ENCODE peak calls at places on chromosomes 13 and 19, in seven cellular contexts. Q, P, N, B, G, O and C are unnamed samples.

GRCh38 chr13:30466841-30467252 is 1.1 kb upstream of the HMGB1 start:
- DNase-seq in Q (peak; percentile 20), O (no peak), P (peak; percentile 59), N (peak; percentile 30), G (no peak), B (no peak), C (no peak)

GRCh38 chr19:7482584-7483439 is 6.0 kb downstream of the PEX11G start:
- DNase-seq in N (peak; percentile 16), G (peak; percentile 66), O (peak; percentile 27), P (peak; percentile 90), Q (no peak), B (peak; percentile 97), C (no peak)

GRCh38 chr19:52527954-52528326 is 472 bp downstream of the ZNF808 start:
- DNase-seq in B (peak; percentile 36), N (no peak), O (no peak), P (peak; percentile 27), G (no peak), Q (no peak), C (no peak)

GRCh38 chr19:37980419-37980975 is 73.5 kb downstream of the SIPA1L3 start:
- DNase-seq in Q (no peak), P (no peak), G (no peak), B (no peak), O (no peak), N (no peak), C (no peak)

GRCh38 chr13:100349594-100349993 is 239.0 kb downstream of the GGACT start:
- DNase-seq in B (no peak), G (no peak), P (no peak), O (no peak), Q (no peak), N (no peak), C (no peak)

GRCh38 chr13:44576396-44577235 is 486 bp upstream of the TSC22D1 start:
- DNase-seq in N (no peak), B (no peak), O (no peak), G (no peak), P (no peak), Q (no peak), C (peak; percentile 38)

GRCh38 chr13:94309997-94310842 is 169.3 kb downstream of the DCT start:
- DNase-seq in Q (peak; percentile 96), P (no peak), O (no peak), B (no peak), N (peak; percentile 92), G (no peak), C (no peak)

GRCh38 chr19:2960120-2960519 is 15.3 kb upstream of the ZNF77 start:
- DNase-seq in P (no peak), G (no peak), O (no peak), N (no peak), B (no peak), Q (no peak), C (no peak)

GRCh38 chr13:28655566-28655965 is 3.4 kb upstream of the POMP start:
- DNase-seq in N (peak; percentile 63), P (peak; percentile 48), G (no peak), O (peak; percentile 32), B (no peak), Q (peak; percentile 80), C (no peak)

GRCh38 chr19:48419158-48419920 is 25.9 kb downstream of the GRIN2D start:
- DNase-seq in O (no peak), P (peak; percentile 88), Q (peak; percentile 42), N (peak; percentile 45), G (peak; percentile 49), B (peak; percentile 86), C (peak; percentile 64)

GRCh38 chr19:2798733-2799132 is 13.4 kb downstream of the THOP1 start:
- DNase-seq in O (peak; percentile 34), Q (peak; percentile 7), P (peak; percentile 42), N (no peak), G (no peak), B (no peak), C (no peak)

GRCh38 chr13:66114127-66114526 is 1116.0 kb downstream of the PCDH9 start:
- DNase-seq in B (no peak), O (no peak), G (no peak), P (no peak), Q (peak; percentile 0), N (no peak), C (no peak)

GRCh38 chr19:12137541-12137940 is 2.6 kb downstream of the ZNF20 start:
- DNase-seq in N (no peak), O (peak; percentile 7), B (peak; percentile 33), G (no peak), Q (no peak), P (peak; percentile 77), C (no peak)

GRCh38 chr13:47463726-47464125 is 537.3 kb downstream of the SUCLA2 start:
- DNase-seq in G (no peak), Q (peak; percentile 69), B (peak; percentile 53), N (peak; percentile 80), P (peak; percentile 57), O (no peak), C (no peak)
- H4K8ac ChIP-seq in G (no peak overlapping the region), Q (peak overlapping the region; percentile 7), B (no peak overlapping the region), N (peak overlapping the region; percentile 59), P (no peak overlapping the region), O (no peak overlapping the region), C (no peak overlapping the region)

DNA sequence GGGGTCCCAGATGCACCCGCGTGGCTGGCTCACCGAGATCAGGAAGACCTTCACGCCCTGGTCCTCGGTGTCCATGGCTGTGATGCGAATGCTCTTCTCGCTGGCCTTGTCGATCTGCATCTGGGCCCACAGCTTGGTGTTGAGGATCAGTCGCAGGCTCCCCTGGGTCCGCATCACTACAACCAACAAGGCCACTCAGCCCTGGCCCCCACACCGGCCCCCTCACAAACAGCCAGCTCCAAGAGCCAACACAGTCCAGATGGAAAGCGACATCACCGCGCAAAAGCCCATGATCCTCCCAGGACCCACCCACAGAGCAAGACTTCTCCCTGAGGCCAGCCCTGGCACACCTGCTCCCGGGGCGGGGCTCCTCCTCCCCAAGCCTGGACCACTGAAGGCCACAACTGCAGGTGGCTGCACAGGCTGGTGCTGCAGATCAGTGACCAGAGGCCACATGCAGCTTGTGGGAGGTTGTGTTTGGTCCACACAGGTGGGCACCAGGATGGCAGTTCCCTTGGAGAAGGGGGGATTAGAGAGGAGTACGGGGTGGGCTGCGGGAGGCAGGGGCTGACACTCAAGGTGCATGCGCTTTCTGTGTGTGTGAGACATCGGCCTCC is 4.5 kb downstream of the CAPS start:
- DNase-seq in P (no peak), B (no peak), O (no peak), G (no peak), N (no peak), Q (no peak), C (no peak)
- H2AK5ac ChIP-seq in P (no peak overlapping the region), B (no peak overlapping the region), O (no peak overlapping the region), G (no peak overlapping the region), N (no peak overlapping the region), Q (no peak overlapping the region), C (no peak overlapping the region)

GRCh38 chr13:88887045-88887662 is 1216.0 kb downstream of the SLITRK5 start:
- DNase-seq in Q (no peak), P (peak; percentile 43), O (no peak), N (no peak), G (no peak), B (peak; percentile 43), C (no peak)
- H3K4me2 ChIP-seq in Q (no peak overlapping the region), P (no peak overlapping the region), O (no peak overlapping the region), N (no peak overlapping the region), G (no peak overlapping the region), B (no peak overlapping the region), C (no peak overlapping the region)

DNA sequence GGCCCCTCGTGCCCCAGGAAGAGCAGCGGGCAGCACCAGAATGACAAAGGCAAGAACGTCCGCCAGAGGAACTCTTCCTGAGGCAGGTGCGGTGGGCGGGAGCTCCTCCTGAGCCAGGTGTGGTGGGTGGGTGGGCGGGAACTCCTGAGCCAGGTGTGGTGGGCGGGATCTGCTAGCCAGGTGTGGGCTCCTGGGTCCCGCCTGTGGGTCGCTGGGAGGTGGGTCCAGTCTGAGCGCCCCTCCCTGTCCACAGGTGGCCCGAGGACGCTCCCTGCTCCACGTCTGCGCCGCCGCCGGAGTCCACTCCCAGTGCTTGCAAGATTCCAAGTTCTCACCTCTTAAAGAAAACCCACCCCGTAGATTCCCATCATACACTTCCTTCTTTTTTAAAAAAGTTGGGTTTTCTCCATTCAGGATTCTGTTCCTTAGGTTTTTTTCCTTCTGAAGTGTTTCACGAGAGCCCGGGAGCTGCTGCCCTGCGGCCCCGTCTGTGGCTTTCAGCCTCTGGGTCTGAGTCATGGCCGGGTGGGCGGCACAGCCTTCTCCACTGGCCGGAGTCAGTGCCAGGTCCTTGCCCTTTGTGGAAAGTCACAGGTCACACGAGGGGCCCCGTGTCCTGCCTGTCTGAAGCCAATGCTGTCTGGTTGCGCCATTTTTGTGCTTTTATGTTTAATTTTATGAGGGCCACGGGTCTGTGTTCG is 7.0 kb upstream of the HCN2 start:
- DNase-seq in Q (peak; percentile 59), B (peak; percentile 64), O (no peak), P (no peak), N (peak; percentile 72), G (no peak), C (no peak)
- H4K8ac ChIP-seq in Q (no peak overlapping the region), B (no peak overlapping the region), O (no peak overlapping the region), P (no peak overlapping the region), N (no peak overlapping the region), G (no peak overlapping the region), C (no peak overlapping the region)

GRCh38 chr19:29328586-29328985 is 115.6 kb upstream of the UQCRFS1 start:
- DNase-seq in P (no peak), N (no peak), O (no peak), G (no peak), B (no peak), Q (no peak), C (no peak)
- H2AK5ac ChIP-seq in P (no peak overlapping the region), N (no peak overlapping the region), O (no peak overlapping the region), G (no peak overlapping the region), B (no peak overlapping the region), Q (no peak overlapping the region), C (no peak overlapping the region)

GRCh38 chr19:19403373-19403901 is 2.0 kb upstream of the GATAD2A start:
- DNase-seq in Q (peak; percentile 44), B (no peak), N (peak; percentile 51), O (no peak), P (no peak), G (no peak), C (no peak)
- H3K4me2 ChIP-seq in Q (no peak overlapping the region), B (no peak overlapping the region), N (no peak overlapping the region), O (no peak overlapping the region), P (no peak overlapping the region), G (no peak overlapping the region), C (no peak overlapping the region)